ENCODE peak calls at places on chromosome 6, in four cellular contexts. W is GM12878, L is K562, S is HL-60. M is an unnamed sample.
A peak's percentile ranks its signal among the peaks of the same experiment; 100 is the strongest.

GRCh38 chr6:106913111-106913510 is 61.4 kb downstream of the CD24 start:
- DNase-seq in S (no peak), W (no peak), L (no peak), M (no peak)

GRCh38 chr6:83055366-83055964 is 10.2 kb downstream of the UBE3D start:
- DNase-seq in S (peak; percentile 37), L (peak; percentile 59), W (no peak), M (no peak)

GRCh38 chr6:93021235-93021909 is 398.0 kb downstream of the EPHA7 start:
- DNase-seq in W (no peak), L (no peak), S (no peak), M (no peak)

GRCh38 chr6:166779381-166779780 is 152.3 kb upstream of the RPS6KA2 start:
- DNase-seq in W (no peak), L (no peak), S (no peak), M (no peak)

GRCh38 chr6:139374357-139375238 is at the start of gene CITED2:
- DNase-seq in W (peak; percentile 79), S (peak; percentile 93), L (peak; percentile 96), M (peak; percentile 61)

GRCh38 chr6:169456840-169457239 is 203.2 kb upstream of the THBS2 start:
- DNase-seq in W (no peak), L (no peak), S (no peak), M (no peak)

GRCh38 chr6:34246563-34247391 is 2.0 kb downstream of the SMIM29 start:
- DNase-seq in W (no peak), L (peak; percentile 79), S (peak; percentile 61), M (no peak)

GRCh38 chr6:148874698-148875293 is 128.0 kb downstream of the UST start:
- DNase-seq in W (no peak), L (peak; percentile 5), S (no peak), M (no peak)

GRCh38 chr6:12288211-12288618 is 1.9 kb upstream of the EDN1 start:
- DNase-seq in L (no peak), W (no peak), S (no peak), M (no peak)

GRCh38 chr6:129134535-129134934 is 251.6 kb downstream of the LAMA2 start:
- DNase-seq in L (no peak), S (no peak), W (no peak), M (no peak)

GRCh38 chr6:31617010-31617409 is 2.0 kb downstream of the AIF1 start:
- DNase-seq in L (no peak), S (no peak), W (no peak), M (no peak)

GRCh38 chr6:135853227-135853626 is 1.7 kb downstream of the PDE7B start:
- DNase-seq in S (no peak), W (no peak), L (no peak), M (no peak)

GRCh38 chr6:35167505-35167904 is 26.4 kb upstream of the TCP11 start:
- DNase-seq in L (no peak), W (no peak), S (no peak), M (no peak)

GRCh38 chr6:75196051-75196743 is 9.7 kb downstream of the COL12A1 start:
- DNase-seq in L (no peak), S (no peak), W (no peak), M (no peak)

GRCh38 chr6:12026120-12026519 is 14.0 kb downstream of the HIVEP1 start:
- DNase-seq in L (no peak), S (no peak), W (no peak), M (no peak)

GRCh38 chr6:70663881-70664466 is 3.7 kb upstream of the SMAP1 start:
- DNase-seq in W (no peak), L (no peak), S (no peak), M (no peak)

GRCh38 chr6:78947529-78947928 is 80.2 kb downstream of the IRAK1BP1 start:
- DNase-seq in S (no peak), L (no peak), W (no peak), M (no peak)

GRCh38 chr6:164409309-164410009 is 899.9 kb downstream of the C6orf118 start:
- DNase-seq in W (no peak), S (no peak), L (no peak), M (no peak)

GRCh38 chr6:33705268-33705885 is 6.1 kb downstream of the UQCC2 start:
- DNase-seq in L (no peak), W (no peak), S (no peak), M (no peak)

DNA sequence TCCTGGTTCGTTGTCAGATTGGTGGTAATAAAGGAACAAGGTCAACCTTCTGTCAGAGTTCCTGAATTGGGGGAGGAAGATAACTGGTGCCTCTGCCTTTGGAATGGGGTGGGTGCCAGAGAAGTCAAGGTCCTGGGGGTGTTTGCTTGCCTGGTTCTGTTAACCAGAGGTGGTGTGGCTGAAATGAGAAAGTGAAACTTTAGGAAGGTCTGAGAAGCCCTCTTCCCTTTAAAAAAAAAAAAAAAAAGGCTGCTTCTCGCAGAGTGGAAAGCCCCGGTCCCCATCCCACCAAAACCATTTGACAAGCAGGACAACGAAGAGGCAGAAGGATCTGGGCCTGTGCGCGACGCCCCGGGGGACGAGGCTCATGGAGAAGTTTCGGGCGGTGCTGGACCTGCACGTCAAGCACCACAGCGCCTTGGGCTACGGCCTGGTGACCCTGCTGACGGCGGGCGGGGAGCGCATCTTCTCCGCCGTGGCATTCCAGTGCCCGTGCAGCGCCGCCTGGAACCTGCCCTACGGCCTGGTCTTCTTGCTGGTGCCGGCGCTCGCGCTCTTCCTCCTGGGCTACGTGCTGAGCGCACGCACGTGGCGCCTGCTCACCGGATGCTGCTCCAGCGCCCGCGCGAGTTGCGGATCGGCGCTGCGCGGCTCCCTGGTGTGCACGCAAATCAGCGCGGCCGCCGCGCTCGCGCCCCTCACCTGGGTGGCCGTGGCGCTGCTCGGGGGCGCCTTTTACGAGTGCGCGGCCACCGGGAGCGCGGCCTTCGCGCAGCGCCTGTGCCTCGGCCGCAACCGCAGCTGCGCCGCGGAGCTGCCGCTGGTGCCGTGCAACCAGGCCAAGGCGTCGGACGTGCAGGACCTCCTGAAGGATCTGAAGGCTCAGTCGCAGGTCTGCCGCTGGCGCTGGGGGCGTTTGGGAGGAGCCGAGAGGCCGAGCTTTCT is 660 bp downstream of the CALHM6 start:
- DNase-seq in W (no peak), L (no peak), S (peak; percentile 57), M (peak; percentile 61)
- TF ChIP-seq SPI1 in W (no peak), L (no peak), S (no peak), M (no peak)

GRCh38 chr6:43171284-43172126 is 436 bp downstream of the SRF start:
- DNase-seq in S (peak; percentile 4), W (no peak), L (no peak), M (no peak)
- TF ChIP-seq POLR2AphosphoS5 in S (no peak), W (peak; percentile 49), L (no peak), M (no peak)

GRCh38 chr6:108942556-108943492 is 94.6 kb downstream of the ARMC2 start:
- DNase-seq in L (peak; percentile 38), W (no peak), S (no peak), M (no peak)
- TF ChIP-seq SPI1 in L (no peak), W (no peak), S (no peak), M (no peak)

DNA sequence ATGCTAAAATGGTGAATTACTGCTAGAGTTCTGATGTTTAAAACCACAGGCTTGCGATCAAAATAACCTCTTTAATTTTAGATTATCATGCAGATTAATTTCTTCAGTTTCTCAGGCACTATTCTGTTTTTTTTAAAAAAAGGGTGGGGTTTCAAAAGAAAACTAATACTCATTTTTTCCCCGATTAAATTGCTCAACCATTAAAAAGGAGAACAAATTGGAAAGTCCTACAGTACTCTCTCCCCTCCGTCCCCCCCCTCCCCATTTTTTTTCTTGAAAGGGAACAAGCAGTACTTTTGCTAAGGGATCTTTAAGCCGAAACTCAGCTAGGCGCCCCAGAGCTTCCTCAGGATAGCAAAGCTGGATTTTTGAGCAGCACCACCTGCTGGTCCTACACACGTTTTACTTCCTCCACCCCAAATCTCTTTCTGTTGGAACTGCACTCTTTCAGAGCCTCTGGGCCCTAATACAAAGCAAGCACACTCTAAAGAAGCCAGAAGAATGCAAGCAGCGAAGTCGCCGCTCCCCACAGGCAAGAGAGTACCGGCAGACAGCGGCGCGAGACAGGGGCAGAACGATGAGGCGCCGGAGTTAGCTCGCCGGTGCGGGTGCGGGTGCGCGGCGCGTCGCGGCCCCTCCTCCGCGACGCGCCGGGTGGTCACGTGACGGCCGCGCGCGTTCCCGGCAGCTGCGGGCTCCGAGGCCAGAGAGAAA is at the start of gene RNF146:
- DNase-seq in S (peak; percentile 89), W (peak; percentile 55), L (peak; percentile 88), M (peak; percentile 63)
- TF ChIP-seq POLR2AphosphoS5 in S (no peak), W (no peak), L (peak; percentile 56), M (no peak)

DNA sequence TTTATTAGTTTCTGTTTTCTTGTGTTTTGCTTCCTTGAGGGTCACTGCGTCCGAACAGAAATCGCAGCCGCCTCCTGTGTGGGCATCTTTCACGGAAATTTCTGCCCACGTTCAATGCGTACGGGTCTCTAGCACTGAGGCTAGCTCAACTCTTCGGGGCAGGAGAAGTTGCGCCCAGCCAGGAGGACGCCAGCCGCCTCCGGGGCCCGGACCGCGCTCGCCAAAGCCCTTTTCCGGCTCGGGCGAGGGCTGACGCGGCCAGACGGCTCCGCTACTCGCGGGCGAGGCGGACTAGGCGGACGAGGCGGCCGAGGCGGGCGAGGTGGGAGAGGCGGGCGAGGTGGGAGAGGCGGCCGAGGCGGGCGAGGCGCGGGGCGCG is 845 bp downstream of the TFAP2B start:
- DNase-seq in S (no peak), L (no peak), W (no peak), M (no peak)
- TF ChIP-seq SPI1 in S (no peak), L (no peak), W (no peak), M (no peak)

DNA sequence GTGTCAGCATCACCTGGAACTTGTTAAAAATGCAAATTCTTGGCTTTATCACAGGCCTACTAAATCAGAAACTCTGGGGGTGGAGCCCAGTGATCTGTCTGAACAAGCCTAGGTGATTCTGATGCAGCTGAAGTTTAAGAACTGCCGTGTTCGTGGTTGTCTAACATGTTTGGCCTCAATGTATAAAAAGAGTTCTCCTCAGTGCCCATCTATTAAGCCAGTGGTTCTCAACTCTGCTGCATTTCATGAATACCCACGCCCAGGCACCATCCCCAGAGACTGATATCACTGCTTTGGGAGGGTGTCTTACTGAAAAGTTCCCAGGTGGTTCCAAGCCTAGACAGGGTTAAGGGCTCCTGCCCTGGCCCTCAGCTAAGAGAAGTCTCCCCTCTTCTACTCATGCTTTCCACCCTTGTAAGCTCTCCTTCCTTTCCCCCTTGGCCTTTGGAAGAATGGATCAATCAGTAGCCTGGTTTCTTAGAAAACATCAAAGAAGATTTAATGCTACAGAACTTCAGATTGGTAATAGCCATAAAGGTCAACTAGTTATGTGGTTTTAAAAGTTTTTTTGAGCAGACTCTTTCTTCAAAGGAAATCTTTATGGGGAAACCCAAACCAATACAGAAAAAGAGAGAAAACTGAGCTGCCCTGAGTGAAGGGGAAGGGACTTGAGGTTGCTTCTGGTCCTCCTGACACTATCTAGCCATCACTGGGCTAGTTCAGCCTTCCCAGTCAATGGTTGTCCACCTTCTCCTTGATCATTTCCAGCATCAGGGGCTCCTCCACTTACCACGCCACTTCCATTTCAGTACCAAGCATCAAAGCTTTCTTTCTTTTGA is 38.9 kb upstream of the TNFAIP3 start:
- DNase-seq in S (no peak), L (no peak), W (peak; percentile 84), M (no peak)
- TF ChIP-seq POLR2AphosphoS5 in S (no peak), L (no peak), W (no peak), M (no peak)

GRCh38 chr6:159871911-159872310 is 18.9 kb upstream of the MAS1 start:
- DNase-seq in L (no peak), S (no peak), W (no peak), M (no peak)
- TF ChIP-seq SPI1 in L (no peak), S (no peak), W (no peak), M (no peak)

GRCh38 chr6:37791156-37791919 is 28.2 kb upstream of the ZFAND3 start:
- DNase-seq in W (peak; percentile 53), S (peak; percentile 90), L (peak; percentile 96), M (peak; percentile 71)
- TF ChIP-seq POLR2AphosphoS5 in W (no peak), S (no peak), L (no peak), M (no peak)

M was measured in GM12891.